ENCODE peak calls at places on chromosome 2, in eight cellular contexts. One of them, this sample, is unnamed.

GRCh38 chr2:238376884-238377391 is 49.8 kb upstream of the ASB1 start:
- DNase-seq in MM.1S: no peak
- DNase-seq in Right ventricle myocardium superior: no peak
- DNase-seq in pancreas: no peak
- DNase-seq in MG63: no peak
- DNase-seq in NCI-H1092: no peak
- DNase-seq in T follicular helper cell: no peak
- DNase-seq in activated CD4-positive, CD25-positive, alpha-beta regulatory T cell treated with anti-CD3 and anti-CD28 coated beads, Interleukin-2, amount 50 U/mL, for 16 hours: no peak
- DNase-seq in this sample: no peak

GRCh38 chr2:218559021-218559420 is 9.1 kb downstream of the USP37 start:
- DNase-seq in MM.1S: no peak
- DNase-seq in Right ventricle myocardium superior: no peak
- DNase-seq in MG63: no peak
- DNase-seq in activated CD4-positive, CD25-positive, alpha-beta regulatory T cell treated with anti-CD3 and anti-CD28 coated beads, Interleukin-2, amount 50 U/mL, for 16 hours: no peak
- DNase-seq in T follicular helper cell: no peak
- DNase-seq in NCI-H1092: no peak
- DNase-seq in pancreas: no peak
- DNase-seq in this sample: no peak

GRCh38 chr2:1846046-1847015 is 102.0 kb upstream of the PXDN start:
- DNase-seq in Right ventricle myocardium superior: no peak
- DNase-seq in NCI-H1092: no peak
- DNase-seq in T follicular helper cell: no peak
- DNase-seq in pancreas: no peak
- DNase-seq in MG63: no peak
- DNase-seq in activated CD4-positive, CD25-positive, alpha-beta regulatory T cell treated with anti-CD3 and anti-CD28 coated beads, Interleukin-2, amount 50 U/mL, for 16 hours: no peak
- DNase-seq in MM.1S: no peak
- DNase-seq in this sample: no peak

GRCh38 chr2:11697103-11697871 is 27.3 kb upstream of the NTSR2 start:
- DNase-seq in MG63: peak; percentile 100
- DNase-seq in MM.1S: no peak
- DNase-seq in T follicular helper cell: no peak
- DNase-seq in NCI-H1092: no peak
- DNase-seq in pancreas: no peak
- DNase-seq in activated CD4-positive, CD25-positive, alpha-beta regulatory T cell treated with anti-CD3 and anti-CD28 coated beads, Interleukin-2, amount 50 U/mL, for 16 hours: no peak
- DNase-seq in Right ventricle myocardium superior: peak; percentile 70
- DNase-seq in this sample: peak; percentile 20

GRCh38 chr2:227783404-227784138 is 30.1 kb upstream of the CCL20 start:
- DNase-seq in Right ventricle myocardium superior: no peak
- DNase-seq in T follicular helper cell: no peak
- DNase-seq in MM.1S: peak; percentile 80
- DNase-seq in pancreas: no peak
- DNase-seq in MG63: no peak
- DNase-seq in activated CD4-positive, CD25-positive, alpha-beta regulatory T cell treated with anti-CD3 and anti-CD28 coated beads, Interleukin-2, amount 50 U/mL, for 16 hours: no peak
- DNase-seq in NCI-H1092: no peak
- DNase-seq in this sample: no peak

GRCh38 chr2:239833728-239834109 is 191.4 kb downstream of the NDUFA10 start:
- DNase-seq in MG63: no peak
- DNase-seq in NCI-H1092: no peak
- DNase-seq in T follicular helper cell: no peak
- DNase-seq in MM.1S: no peak
- DNase-seq in Right ventricle myocardium superior: no peak
- DNase-seq in pancreas: no peak
- DNase-seq in activated CD4-positive, CD25-positive, alpha-beta regulatory T cell treated with anti-CD3 and anti-CD28 coated beads, Interleukin-2, amount 50 U/mL, for 16 hours: no peak
- DNase-seq in this sample: no peak

GRCh38 chr2:32235315-32235714 is 29.4 kb downstream of the NLRC4 start:
- DNase-seq in activated CD4-positive, CD25-positive, alpha-beta regulatory T cell treated with anti-CD3 and anti-CD28 coated beads, Interleukin-2, amount 50 U/mL, for 16 hours: no peak
- DNase-seq in pancreas: no peak
- DNase-seq in MG63: no peak
- DNase-seq in NCI-H1092: no peak
- DNase-seq in MM.1S: no peak
- DNase-seq in Right ventricle myocardium superior: no peak
- DNase-seq in T follicular helper cell: no peak
- DNase-seq in this sample: no peak

GRCh38 chr2:166695154-166695553 is 193.1 kb upstream of the XIRP2 start:
- DNase-seq in MG63: no peak
- DNase-seq in T follicular helper cell: no peak
- DNase-seq in NCI-H1092: no peak
- DNase-seq in MM.1S: no peak
- DNase-seq in pancreas: no peak
- DNase-seq in Right ventricle myocardium superior: no peak
- DNase-seq in activated CD4-positive, CD25-positive, alpha-beta regulatory T cell treated with anti-CD3 and anti-CD28 coated beads, Interleukin-2, amount 50 U/mL, for 16 hours: no peak
- DNase-seq in this sample: no peak

GRCh38 chr2:108579631-108580030 is 45.4 kb downstream of the LIMS1 start:
- DNase-seq in activated CD4-positive, CD25-positive, alpha-beta regulatory T cell treated with anti-CD3 and anti-CD28 coated beads, Interleukin-2, amount 50 U/mL, for 16 hours: no peak
- DNase-seq in Right ventricle myocardium superior: peak; percentile 62
- DNase-seq in MG63: peak; percentile 65
- DNase-seq in MM.1S: no peak
- DNase-seq in NCI-H1092: no peak
- DNase-seq in T follicular helper cell: no peak
- DNase-seq in pancreas: no peak
- DNase-seq in this sample: no peak

GRCh38 chr2:26786207-26787023 is 559 bp downstream of the CENPA start:
- DNase-seq in NCI-H1092: no peak
- DNase-seq in Right ventricle myocardium superior: no peak
- DNase-seq in T follicular helper cell: no peak
- DNase-seq in MM.1S: peak; percentile 41
- DNase-seq in MG63: peak; percentile 33
- DNase-seq in pancreas: peak; percentile 81
- DNase-seq in activated CD4-positive, CD25-positive, alpha-beta regulatory T cell treated with anti-CD3 and anti-CD28 coated beads, Interleukin-2, amount 50 U/mL, for 16 hours: no peak
- DNase-seq in this sample: no peak

GRCh38 chr2:167181674-167182073 is 293.4 kb downstream of the XIRP2 start:
- DNase-seq in activated CD4-positive, CD25-positive, alpha-beta regulatory T cell treated with anti-CD3 and anti-CD28 coated beads, Interleukin-2, amount 50 U/mL, for 16 hours: no peak
- DNase-seq in MG63: peak; percentile 53
- DNase-seq in NCI-H1092: no peak
- DNase-seq in T follicular helper cell: no peak
- DNase-seq in MM.1S: no peak
- DNase-seq in Right ventricle myocardium superior: no peak
- DNase-seq in pancreas: no peak
- DNase-seq in this sample: no peak

GRCh38 chr2:126288362-126288761 is 367.6 kb upstream of the GYPC start:
- DNase-seq in NCI-H1092: no peak
- DNase-seq in MG63: no peak
- DNase-seq in MM.1S: no peak
- DNase-seq in activated CD4-positive, CD25-positive, alpha-beta regulatory T cell treated with anti-CD3 and anti-CD28 coated beads, Interleukin-2, amount 50 U/mL, for 16 hours: no peak
- DNase-seq in pancreas: no peak
- DNase-seq in Right ventricle myocardium superior: no peak
- DNase-seq in T follicular helper cell: no peak
- DNase-seq in this sample: no peak

GRCh38 chr2:163132850-163133249 is 294.3 kb upstream of the KCNH7 start:
- DNase-seq in MG63: no peak
- DNase-seq in Right ventricle myocardium superior: no peak
- DNase-seq in NCI-H1092: no peak
- DNase-seq in pancreas: no peak
- DNase-seq in T follicular helper cell: no peak
- DNase-seq in MM.1S: peak; percentile 51
- DNase-seq in activated CD4-positive, CD25-positive, alpha-beta regulatory T cell treated with anti-CD3 and anti-CD28 coated beads, Interleukin-2, amount 50 U/mL, for 16 hours: no peak
- DNase-seq in this sample: no peak

GRCh38 chr2:197145471-197146056 is 165.0 kb downstream of the ANKRD44 start:
- DNase-seq in pancreas: no peak
- DNase-seq in NCI-H1092: no peak
- DNase-seq in Right ventricle myocardium superior: no peak
- DNase-seq in T follicular helper cell: no peak
- DNase-seq in MM.1S: no peak
- DNase-seq in MG63: no peak
- DNase-seq in activated CD4-positive, CD25-positive, alpha-beta regulatory T cell treated with anti-CD3 and anti-CD28 coated beads, Interleukin-2, amount 50 U/mL, for 16 hours: no peak
- DNase-seq in this sample: no peak